ENCODE peak calls at places on chromosome 13, in seven cellular contexts. H, N, R, W, A, Z and J are unnamed samples.

GRCh38 chr13:113864303-113864890 is 521 bp upstream of the GAS6 start:
- DNase-seq in H (no peak), N (no peak), R (no peak), W (no peak), A (no peak), Z (peak), J (no peak)

GRCh38 chr13:29707876-29708543 is 112.5 kb upstream of the SLC7A1 start:
- DNase-seq in H (peak), N (peak), R (no peak), W (peak), A (peak), Z (peak), J (peak)

GRCh38 chr13:111666377-111666776 is 345.9 kb downstream of the TEX29 start:
- DNase-seq in H (no peak), N (no peak), R (no peak), W (no peak), A (no peak), Z (no peak), J (no peak)

GRCh38 chr13:29589234-29589633 is 6.3 kb downstream of the SLC7A1 start:
- DNase-seq in H (peak), N (no peak), R (no peak), W (no peak), A (no peak), Z (peak), J (no peak)

GRCh38 chr13:26967119-26968038 is 204.2 kb downstream of the USP12 start:
- DNase-seq in H (no peak), N (peak), R (no peak), W (no peak), A (no peak), Z (peak), J (no peak)

GRCh38 chr13:92994056-92994455 is 232.6 kb upstream of the GPC6 start:
- DNase-seq in H (peak), N (peak), R (no peak), W (no peak), A (no peak), Z (no peak), J (no peak)

GRCh38 chr13:108561152-108561551 is 68.3 kb upstream of the MYO16 start:
- DNase-seq in H (no peak), N (no peak), R (no peak), W (no peak), A (no peak), Z (no peak), J (no peak)

GRCh38 chr13:19023115-19023514 is 158.5 kb downstream of the TUBA3C start:
- DNase-seq in H (no peak), N (no peak), R (no peak), W (no peak), A (no peak), Z (no peak), J (no peak)

GRCh38 chr13:112056284-112056727 is 10.6 kb upstream of the SOX1 start:
- DNase-seq in H (no peak), N (no peak), R (no peak), W (no peak), A (peak), Z (no peak), J (no peak)

GRCh38 chr13:77507931-77508776 is 27.4 kb upstream of the SCEL start:
- DNase-seq in H (peak), N (peak), R (no peak), W (no peak), A (no peak), Z (peak), J (no peak)

GRCh38 chr13:104641309-104641708 is 1575.1 kb upstream of the SLC10A2 start:
- DNase-seq in H (peak), N (peak), R (no peak), W (no peak), A (no peak), Z (no peak), J (no peak)

GRCh38 chr13:103960011-103960410 is 893.8 kb upstream of the SLC10A2 start:
- DNase-seq in H (no peak), N (no peak), R (no peak), W (no peak), A (no peak), Z (no peak), J (no peak)

GRCh38 chr13:98144501-98145350 is 1.8 kb downstream of the FARP1 start:
- DNase-seq in H (no peak), N (peak), R (no peak), W (no peak), A (peak), Z (peak), J (no peak)

GRCh38 chr13:37412271-37412683 is 186.3 kb downstream of the POSTN start:
- DNase-seq in H (no peak), N (peak), R (no peak), W (no peak), A (no peak), Z (peak), J (no peak)

GRCh38 chr13:28754698-28755545 is 36.2 kb upstream of the SLC46A3 start:
- DNase-seq in H (peak), N (peak), R (no peak), W (peak), A (peak), Z (peak), J (no peak)

GRCh38 chr13:46160474-46161066 is 21.4 kb downstream of the LCP1 start:
- DNase-seq in H (peak), N (peak), R (no peak), W (peak), A (peak), Z (peak), J (peak)

GRCh38 chr13:28568286-28568685 is 73.4 kb upstream of the FLT1 start:
- DNase-seq in H (no peak), N (peak), R (no peak), W (peak), A (peak), Z (peak), J (no peak)

GRCh38 chr13:37657134-37657533 is 58.6 kb upstream of the POSTN start:
- DNase-seq in H (peak), N (peak), R (no peak), W (no peak), A (no peak), Z (peak), J (no peak)

GRCh38 chr13:79883216-79883615 is 402.3 kb downstream of the NDFIP2 start:
- DNase-seq in H (no peak), N (no peak), R (no peak), W (no peak), A (no peak), Z (no peak), J (no peak)

GRCh38 chr13:107450426-107450825 is 764.9 kb downstream of the LIG4 start:
- DNase-seq in H (no peak), N (peak), R (no peak), W (no peak), A (peak), Z (no peak), J (no peak)

GRCh38 chr13:67075239-67075638 is 154.9 kb downstream of the PCDH9 start:
- DNase-seq in H (no peak), N (peak), R (no peak), W (no peak), A (no peak), Z (no peak), J (no peak)

GRCh38 chr13:79519252-79519651 is 38.3 kb downstream of the NDFIP2 start:
- DNase-seq in H (no peak), N (no peak), R (no peak), W (no peak), A (no peak), Z (peak), J (no peak)

GRCh38 chr13:77919351-77920294 is 992 bp upstream of the EDNRB start:
- DNase-seq in H (peak), N (peak), R (peak), W (no peak), A (peak), Z (no peak), J (no peak)

GRCh38 chr13:37344051-37344450 is 238.6 kb upstream of the CSNK1A1L start:
- DNase-seq in H (no peak), N (no peak), R (no peak), W (no peak), A (no peak), Z (no peak), J (no peak)

GRCh38 chr13:27131202-27131623 is 40.4 kb downstream of the USP12 start:
- DNase-seq in H (no peak), N (no peak), R (no peak), W (peak), A (no peak), Z (no peak), J (no peak)

GRCh38 chr13:109043561-109044075 is 414.2 kb downstream of the MYO16 start:
- DNase-seq in H (no peak), N (no peak), R (no peak), W (no peak), A (no peak), Z (no peak), J (no peak)

GRCh38 chr13:114108894-114109293 is 23.5 kb downstream of the RASA3 start:
- DNase-seq in H (no peak), N (no peak), R (peak), W (no peak), A (no peak), Z (no peak), J (no peak)

GRCh38 chr13:95530178-95530577 is 22.3 kb upstream of the CLDN10 start:
- DNase-seq in H (peak), N (peak), R (no peak), W (no peak), A (peak), Z (peak), J (no peak)

GRCh38 chr13:47256618-47257017 is 359.8 kb upstream of the HTR2A start:
- DNase-seq in H (peak), N (peak), R (no peak), W (no peak), A (no peak), Z (peak), J (peak)

GRCh38 chr13:112690242-112690943 is 555 bp downstream of the ATP11A start:
- DNase-seq in H (no peak), N (peak), R (no peak), W (no peak), A (no peak), Z (peak), J (no peak)

GRCh38 chr13:68813397-68813796 is 1294.2 kb upstream of the ATXN8OS start:
- DNase-seq in H (no peak), N (no peak), R (no peak), W (no peak), A (no peak), Z (no peak), J (no peak)

GRCh38 chr13:68808456-68808855 is 1299.2 kb upstream of the ATXN8OS start:
- DNase-seq in H (no peak), N (no peak), R (no peak), W (no peak), A (no peak), Z (no peak), J (no peak)

GRCh38 chr13:68806125-68806524 is 1301.5 kb upstream of the ATXN8OS start:
- DNase-seq in H (no peak), N (no peak), R (no peak), W (no peak), A (no peak), Z (no peak), J (no peak)

DNA sequence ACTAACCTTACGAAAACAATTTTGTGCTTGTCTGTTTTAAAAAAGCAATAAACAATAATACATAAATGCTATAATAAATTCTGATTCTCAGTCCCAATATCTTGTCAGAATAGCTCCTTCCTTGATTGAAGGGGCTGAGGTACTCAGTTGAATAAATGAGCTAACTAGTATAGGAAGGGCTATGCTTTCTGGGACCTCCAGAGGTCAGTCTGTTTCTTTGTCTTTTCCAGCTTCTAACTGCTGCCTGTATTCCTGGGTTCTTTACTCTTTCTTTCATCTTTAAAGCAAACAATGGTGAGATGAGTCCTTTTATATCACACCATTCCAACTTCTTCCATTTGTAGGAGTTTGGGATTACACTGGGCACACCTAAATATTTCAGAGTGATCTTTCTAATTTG is 1297.0 kb upstream of the ATXN8OS start:
- DNase-seq in H (no peak), N (no peak), R (no peak), W (no peak), A (no peak), Z (no peak), J (no peak)
- TF ChIP-seq CTCF in H (no peak), N (no peak), R (no peak), W (no peak), A (no peak), Z (no peak), J (no peak)

GRCh38 chr13:101298517-101298916 is 117.8 kb downstream of the NALCN start:
- DNase-seq in H (no peak), N (no peak), R (no peak), W (no peak), A (peak), Z (no peak), J (no peak)
- TF ChIP-seq CTCF in H (no peak), N (no peak), R (no peak), W (no peak), A (no peak), Z (no peak), J (no peak)

DNA sequence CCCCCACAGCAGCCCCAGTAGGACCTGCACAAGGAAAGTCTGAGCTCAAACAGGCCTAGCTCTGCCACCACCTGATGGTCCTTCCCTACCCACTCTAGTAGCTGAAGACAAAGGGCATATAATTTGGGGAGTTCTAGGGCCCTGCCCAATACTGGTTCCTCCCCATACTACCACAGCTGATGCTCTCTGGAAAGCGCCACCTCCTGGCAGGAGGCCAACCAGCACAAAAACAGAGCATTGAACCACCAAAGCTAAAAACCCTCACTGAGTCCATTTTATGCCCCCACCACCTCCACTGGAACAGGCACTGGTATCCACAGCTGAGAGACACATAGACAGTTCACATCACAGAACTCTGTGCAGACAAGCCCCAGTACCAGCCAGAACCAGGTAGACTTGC is 1276.8 kb downstream of the OLFM4 start:
- DNase-seq in H (no peak), N (no peak), R (no peak), W (no peak), A (no peak), Z (no peak), J (no peak)
- TF ChIP-seq CTCF in H (no peak), N (no peak), R (no peak), W (no peak), A (no peak), Z (no peak), J (no peak)

GRCh38 chr13:101916108-101916757 is 463.8 kb downstream of the ITGBL1 start:
- DNase-seq in H (peak), N (peak), R (no peak), W (no peak), A (peak), Z (no peak), J (no peak)

GRCh38 chr13:101916758-101917474 is 464.4 kb downstream of the ITGBL1 start:
- DNase-seq in H (no peak), N (no peak), R (no peak), W (no peak), A (no peak), Z (no peak), J (no peak)

GRCh38 chr13:101917833-101918755 is 465.6 kb downstream of the ITGBL1 start:
- DNase-seq in H (no peak), N (no peak), R (no peak), W (no peak), A (peak), Z (no peak), J (no peak)

GRCh38 chr13:101917475-101917810 is 465.0 kb downstream of the ITGBL1 start:
- DNase-seq in H (no peak), N (no peak), R (no peak), W (no peak), A (peak), Z (no peak), J (no peak)

GRCh38 chr13:101919541-101920306 is 467.2 kb downstream of the ITGBL1 start:
- DNase-seq in H (peak), N (peak), R (no peak), W (no peak), A (no peak), Z (peak), J (no peak)
- TF ChIP-seq CTCF in H (peak), N (no peak), R (no peak), W (no peak), A (no peak), Z (no peak), J (no peak)

GRCh38 chr13:110280231-110280813 is 26.6 kb downstream of the COL4A1 start:
- DNase-seq in H (peak), N (no peak), R (no peak), W (no peak), A (no peak), Z (no peak), J (no peak)
- TF ChIP-seq CTCF in H (peak), N (no peak), R (no peak), W (no peak), A (no peak), Z (no peak), J (no peak)

DNA sequence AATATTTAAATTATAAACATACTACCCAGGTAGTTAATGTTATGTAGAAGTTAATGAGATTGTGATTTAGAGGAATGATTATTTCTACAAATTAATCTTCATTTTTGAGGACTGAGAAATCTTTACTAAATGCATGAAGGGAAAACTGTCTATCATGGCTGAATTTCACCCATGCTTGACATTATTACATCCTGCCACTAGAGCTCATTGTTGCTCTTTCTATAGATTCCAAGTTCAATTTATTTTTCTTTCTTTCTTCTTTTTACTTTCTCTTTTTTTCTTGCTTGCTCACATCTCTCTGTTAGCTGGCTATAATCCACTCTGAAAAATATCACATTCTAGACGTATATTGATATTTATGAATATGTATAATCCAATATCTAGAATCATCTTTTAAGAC is 505.0 kb upstream of the KLHL1 start:
- DNase-seq in H (no peak), N (peak), R (no peak), W (no peak), A (no peak), Z (no peak), J (no peak)
- TF ChIP-seq CTCF in H (no peak), N (peak), R (no peak), W (no peak), A (peak), Z (no peak), J (no peak)